ENCODE peak calls at places on chromosomes 1 and 21, in eight cellular contexts. One of them, this sample, is unnamed.

GRCh38 chr1:201656670-201657032 is 117.7 kb downstream of the NAV1 start:
- DNase-seq in A549: no peak
- DNase-seq in ovary: no peak
- DNase-seq in NB4: no peak
- DNase-seq in lower leg skin: no peak
- DNase-seq in stomach: no peak
- DNase-seq in K562: no peak
- DNase-seq in heart left ventricle: no peak
- DNase-seq in this sample: no peak

GRCh38 chr1:95207223-95207935 is 26.6 kb upstream of the RWDD3 start:
- DNase-seq in A549: no peak
- DNase-seq in ovary: no peak
- DNase-seq in NB4: no peak
- DNase-seq in lower leg skin: no peak
- DNase-seq in stomach: peak
- DNase-seq in K562: no peak
- DNase-seq in heart left ventricle: no peak
- DNase-seq in this sample: no peak

GRCh38 chr1:1325288-1326074 is 879 bp downstream of the CPTP start:
- DNase-seq in A549: no peak
- DNase-seq in ovary: no peak
- DNase-seq in NB4: no peak
- DNase-seq in lower leg skin: no peak
- DNase-seq in stomach: peak
- DNase-seq in K562: no peak
- DNase-seq in heart left ventricle: peak
- DNase-seq in this sample: no peak

GRCh38 chr1:175757381-175758015 is 14.1 kb upstream of the TNR start:
- DNase-seq in A549: peak
- DNase-seq in ovary: no peak
- DNase-seq in NB4: peak
- DNase-seq in lower leg skin: no peak
- DNase-seq in stomach: peak
- DNase-seq in K562: peak
- DNase-seq in heart left ventricle: no peak
- DNase-seq in this sample: peak

GRCh38 chr1:207959141-207959825 is 48.4 kb upstream of the CD34 start:
- DNase-seq in A549: no peak
- DNase-seq in ovary: peak
- DNase-seq in NB4: peak
- DNase-seq in lower leg skin: peak
- DNase-seq in stomach: peak
- DNase-seq in K562: no peak
- DNase-seq in heart left ventricle: peak
- DNase-seq in this sample: peak

GRCh38 chr1:241475688-241476087 is 43.9 kb downstream of the FH start:
- DNase-seq in A549: no peak
- DNase-seq in ovary: no peak
- DNase-seq in NB4: no peak
- DNase-seq in lower leg skin: no peak
- DNase-seq in stomach: no peak
- DNase-seq in K562: no peak
- DNase-seq in heart left ventricle: no peak
- DNase-seq in this sample: no peak

GRCh38 chr1:229156819-229157218 is 114.1 kb upstream of the RAB4A start:
- DNase-seq in A549: peak
- DNase-seq in ovary: no peak
- DNase-seq in NB4: peak
- DNase-seq in lower leg skin: no peak
- DNase-seq in stomach: no peak
- DNase-seq in K562: no peak
- DNase-seq in heart left ventricle: no peak
- DNase-seq in this sample: no peak

GRCh38 chr1:172154571-172154970 is 265.9 kb upstream of the C1orf105 start:
- DNase-seq in A549: peak
- DNase-seq in ovary: no peak
- DNase-seq in NB4: no peak
- DNase-seq in lower leg skin: no peak
- DNase-seq in stomach: no peak
- DNase-seq in K562: no peak
- DNase-seq in heart left ventricle: no peak
- DNase-seq in this sample: no peak

GRCh38 chr1:23727362-23727811 is 15.9 kb upstream of the ELOA start:
- DNase-seq in A549: no peak
- DNase-seq in ovary: peak
- DNase-seq in NB4: peak
- DNase-seq in lower leg skin: peak
- DNase-seq in stomach: peak
- DNase-seq in K562: no peak
- DNase-seq in heart left ventricle: peak
- DNase-seq in this sample: no peak

GRCh38 chr1:245549981-245550701 is 395.4 kb downstream of the KIF26B start:
- DNase-seq in A549: no peak
- DNase-seq in ovary: no peak
- DNase-seq in NB4: no peak
- DNase-seq in lower leg skin: no peak
- DNase-seq in stomach: no peak
- DNase-seq in K562: no peak
- DNase-seq in heart left ventricle: no peak
- DNase-seq in this sample: no peak

GRCh38 chr1:34685225-34685624 is 69.6 kb upstream of the GJB5 start:
- DNase-seq in A549: no peak
- DNase-seq in ovary: no peak
- DNase-seq in NB4: no peak
- DNase-seq in lower leg skin: no peak
- DNase-seq in stomach: no peak
- DNase-seq in K562: no peak
- DNase-seq in heart left ventricle: no peak
- DNase-seq in this sample: no peak

GRCh38 chr1:9186082-9186859 is 48.3 kb upstream of the H6PD start:
- DNase-seq in A549: no peak
- DNase-seq in ovary: no peak
- DNase-seq in NB4: no peak
- DNase-seq in lower leg skin: no peak
- DNase-seq in stomach: no peak
- DNase-seq in K562: no peak
- DNase-seq in heart left ventricle: no peak
- DNase-seq in this sample: no peak

GRCh38 chr1:181174860-181175259 is 86.4 kb downstream of the IER5 start:
- DNase-seq in A549: no peak
- DNase-seq in ovary: no peak
- DNase-seq in NB4: no peak
- DNase-seq in lower leg skin: no peak
- DNase-seq in stomach: no peak
- DNase-seq in K562: no peak
- DNase-seq in heart left ventricle: no peak
- DNase-seq in this sample: no peak

GRCh38 chr1:12047120-12047876 is 15.8 kb upstream of the TNFRSF8 start:
- DNase-seq in A549: no peak
- DNase-seq in ovary: no peak
- DNase-seq in NB4: no peak
- DNase-seq in lower leg skin: no peak
- DNase-seq in stomach: no peak
- DNase-seq in K562: no peak
- DNase-seq in heart left ventricle: no peak
- DNase-seq in this sample: no peak

GRCh38 chr1:13908128-13908527 is 208.1 kb downstream of the PRDM2 start:
- DNase-seq in A549: no peak
- DNase-seq in ovary: no peak
- DNase-seq in NB4: no peak
- DNase-seq in lower leg skin: no peak
- DNase-seq in stomach: no peak
- DNase-seq in K562: no peak
- DNase-seq in heart left ventricle: no peak
- DNase-seq in this sample: no peak

GRCh38 chr1:202578001-202578500 is 132.2 kb downstream of the SYT2 start:
- DNase-seq in A549: no peak
- DNase-seq in ovary: no peak
- DNase-seq in NB4: no peak
- DNase-seq in lower leg skin: no peak
- DNase-seq in stomach: no peak
- DNase-seq in K562: no peak
- DNase-seq in heart left ventricle: no peak
- DNase-seq in this sample: no peak

DNA sequence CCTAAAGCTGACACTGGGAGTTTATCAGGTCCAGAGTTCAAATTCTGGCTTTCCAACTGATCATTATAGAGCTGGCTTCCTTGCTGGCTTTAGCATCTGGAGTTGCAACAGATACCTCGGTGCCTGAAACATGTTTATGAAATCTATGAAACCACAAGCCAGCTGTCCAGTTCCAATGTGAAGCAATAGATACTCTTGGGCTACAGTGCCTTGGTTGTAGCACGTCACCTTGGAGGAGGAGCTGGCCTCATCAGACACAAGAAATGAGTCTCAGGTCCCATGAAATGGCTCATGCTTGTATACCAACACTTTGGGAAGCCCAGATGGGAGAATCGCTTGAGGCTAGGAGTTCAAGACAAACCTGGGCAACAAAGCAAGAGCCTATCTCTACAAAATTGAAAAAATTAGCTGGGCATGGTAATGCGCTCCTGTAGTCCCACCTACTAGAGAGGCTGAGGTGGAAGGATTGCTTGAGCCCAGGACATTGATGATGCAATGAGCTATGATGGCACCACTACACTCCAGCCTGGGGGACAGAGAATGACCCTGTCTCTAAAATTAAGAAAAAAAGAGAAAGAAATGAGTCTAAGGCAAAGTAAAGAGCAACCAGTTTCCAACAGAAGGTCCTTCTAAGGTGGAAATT is 132.5 kb upstream of the ZNF648 start:
- DNase-seq in A549: no peak
- DNase-seq in ovary: peak
- DNase-seq in NB4: peak
- DNase-seq in lower leg skin: peak
- DNase-seq in stomach: no peak
- DNase-seq in K562: no peak
- DNase-seq in heart left ventricle: no peak
- DNase-seq in this sample: no peak
- TF ChIP-seq POLR2A in A549: no peak
- TF ChIP-seq POLR2A in ovary: no peak
- TF ChIP-seq POLR2A in NB4: no peak
- TF ChIP-seq POLR2A in lower leg skin: no peak
- TF ChIP-seq POLR2A in stomach: no peak
- TF ChIP-seq POLR2A in K562: no peak
- TF ChIP-seq POLR2A in heart left ventricle: no peak
- TF ChIP-seq POLR2A in this sample: no peak

GRCh38 chr1:225809842-225810578 is at the start of gene EPHX1:
- DNase-seq in A549: peak
- DNase-seq in ovary: peak
- DNase-seq in NB4: peak
- DNase-seq in lower leg skin: peak
- DNase-seq in stomach: peak
- DNase-seq in K562: peak
- DNase-seq in heart left ventricle: peak
- DNase-seq in this sample: peak
- TF ChIP-seq POLR2A in A549: peak
- TF ChIP-seq POLR2A in ovary: peak
- TF ChIP-seq POLR2A in NB4: peak
- TF ChIP-seq POLR2A in lower leg skin: no peak
- TF ChIP-seq POLR2A in stomach: no peak
- TF ChIP-seq POLR2A in K562: no peak
- TF ChIP-seq POLR2A in heart left ventricle: peak
- TF ChIP-seq POLR2A in this sample: peak

GRCh38 chr21:39385299-39386145 is 36.6 kb upstream of the HMGN1 start:
- DNase-seq in A549: peak
- DNase-seq in ovary: peak
- DNase-seq in NB4: peak
- DNase-seq in lower leg skin: peak
- DNase-seq in stomach: peak
- DNase-seq in K562: no peak
- DNase-seq in heart left ventricle: peak
- DNase-seq in this sample: peak
- TF ChIP-seq POLR2A in A549: peak
- TF ChIP-seq POLR2A in ovary: no peak
- TF ChIP-seq POLR2A in NB4: peak
- TF ChIP-seq POLR2A in lower leg skin: no peak
- TF ChIP-seq POLR2A in stomach: no peak
- TF ChIP-seq POLR2A in K562: no peak
- TF ChIP-seq POLR2A in heart left ventricle: peak
- TF ChIP-seq POLR2A in this sample: no peak

DNA sequence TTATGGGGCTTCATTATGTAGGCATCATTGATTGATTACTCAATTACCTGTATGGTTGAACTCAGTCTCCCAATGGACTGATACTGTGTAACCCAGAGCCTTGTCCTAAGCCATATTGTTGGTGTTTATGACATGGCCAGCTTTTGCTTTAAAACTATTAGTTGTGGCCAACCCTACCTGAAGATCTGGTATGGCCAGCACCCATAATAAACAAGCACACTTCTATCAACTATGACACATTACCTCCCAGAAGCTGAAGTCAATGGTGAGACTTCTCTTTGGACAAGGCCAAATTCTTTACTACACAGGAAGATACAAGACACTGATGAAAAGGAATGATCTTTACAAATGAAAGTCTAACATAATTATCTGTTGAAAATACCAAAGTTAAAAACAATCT is 28.8 kb downstream of the MAN1A2 start:
- DNase-seq in A549: no peak
- DNase-seq in ovary: no peak
- DNase-seq in NB4: no peak
- DNase-seq in lower leg skin: no peak
- DNase-seq in stomach: no peak
- DNase-seq in K562: no peak
- DNase-seq in heart left ventricle: no peak
- DNase-seq in this sample: no peak
- TF ChIP-seq POLR2A in A549: no peak
- TF ChIP-seq POLR2A in ovary: no peak
- TF ChIP-seq POLR2A in NB4: no peak
- TF ChIP-seq POLR2A in lower leg skin: no peak
- TF ChIP-seq POLR2A in stomach: no peak
- TF ChIP-seq POLR2A in K562: no peak
- TF ChIP-seq POLR2A in heart left ventricle: no peak
- TF ChIP-seq POLR2A in this sample: no peak

GRCh38 chr1:16612332-16613172 is 812 bp downstream of the NBPF1 start:
- DNase-seq in A549: peak
- DNase-seq in ovary: peak
- DNase-seq in NB4: peak
- DNase-seq in lower leg skin: peak
- DNase-seq in stomach: peak
- DNase-seq in K562: peak
- DNase-seq in heart left ventricle: no peak
- DNase-seq in this sample: peak
- TF ChIP-seq POLR2A in A549: no peak
- TF ChIP-seq POLR2A in ovary: no peak
- TF ChIP-seq POLR2A in NB4: no peak
- TF ChIP-seq POLR2A in lower leg skin: no peak
- TF ChIP-seq POLR2A in stomach: no peak
- TF ChIP-seq POLR2A in K562: no peak
- TF ChIP-seq POLR2A in heart left ventricle: peak
- TF ChIP-seq POLR2A in this sample: no peak

DNA sequence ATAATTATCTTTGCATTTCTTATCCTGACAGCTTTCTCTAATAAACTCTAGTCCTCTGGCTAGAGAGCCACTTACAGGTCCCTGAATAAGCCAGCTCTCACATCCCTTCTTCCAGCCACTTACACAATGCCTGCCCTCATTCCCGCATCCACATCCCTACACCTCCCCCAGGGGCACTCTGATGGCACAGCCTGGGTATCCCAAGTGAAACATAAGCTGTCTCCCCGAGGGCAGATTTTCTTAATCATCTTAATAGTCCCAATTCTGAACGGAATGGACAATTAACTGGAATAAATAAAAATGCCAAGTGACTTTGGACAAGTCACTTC is 4.9 kb downstream of the RHOC start:
- DNase-seq in A549: no peak
- DNase-seq in ovary: no peak
- DNase-seq in NB4: no peak
- DNase-seq in lower leg skin: no peak
- DNase-seq in stomach: peak
- DNase-seq in K562: no peak
- DNase-seq in heart left ventricle: no peak
- DNase-seq in this sample: no peak
- TF ChIP-seq POLR2A in A549: no peak
- TF ChIP-seq POLR2A in ovary: no peak
- TF ChIP-seq POLR2A in NB4: no peak
- TF ChIP-seq POLR2A in lower leg skin: no peak
- TF ChIP-seq POLR2A in stomach: no peak
- TF ChIP-seq POLR2A in K562: no peak
- TF ChIP-seq POLR2A in heart left ventricle: no peak
- TF ChIP-seq POLR2A in this sample: no peak

This sample was measured in erythroblast.